ENCODE peak calls at places on chromosomes 11 and 22, in four cellular contexts. Y is H1, A is K562, F is GM12878. P is an unnamed sample.
A peak's percentile ranks its signal among the peaks of the same experiment; 100 is the strongest.

GRCh38 chr22:36433318-36434231 is 45.8 kb upstream of the MYH9 start:
- DNase-seq in A (no peak), F (no peak), Y (no peak), P (no peak)

GRCh38 chr22:22072169-22072836 is 89.7 kb upstream of the TOP3B start:
- DNase-seq in Y (no peak), F (no peak), A (no peak), P (no peak)

GRCh38 chr11:64220271-64220670 is 5.7 kb downstream of the TRPT1 start:
- DNase-seq in F (no peak), Y (no peak), A (no peak), P (no peak)

GRCh38 chr22:37563153-37564081 is 3.1 kb downstream of the CDC42EP1 start:
- DNase-seq in A (no peak), F (no peak), Y (no peak), P (peak; percentile 97)

GRCh38 chr11:130798801-130799200 is 117.5 kb downstream of the SNX19 start:
- DNase-seq in Y (no peak), A (no peak), F (no peak), P (no peak)

GRCh38 chr22:44729391-44730012 is 22.9 kb upstream of the ARHGAP8 start:
- DNase-seq in F (no peak), Y (no peak), A (no peak), P (peak; percentile 71)

GRCh38 chr11:93655047-93655446 is 6.4 kb upstream of the CEP295 start:
- DNase-seq in A (no peak), F (no peak), Y (no peak), P (no peak)

GRCh38 chr11:130278151-130278550 is 36.6 kb downstream of the ZBTB44 start:
- DNase-seq in F (peak; percentile 48), A (no peak), Y (no peak), P (no peak)

GRCh38 chr11:12287374-12288211 is 89.8 kb upstream of the PARVA start:
- DNase-seq in A (peak; percentile 44), F (no peak), Y (peak; percentile 57), P (peak; percentile 99)

GRCh38 chr11:134512791-134513538 is 100.9 kb upstream of the B3GAT1 start:
- DNase-seq in Y (no peak), F (no peak), A (no peak), P (no peak)

GRCh38 chr22:31743871-31744270 is 6.1 kb downstream of the PRR14L start:
- DNase-seq in Y (no peak), F (no peak), A (no peak), P (no peak)

GRCh38 chr11:82859746-82860145 is 40.5 kb downstream of the PRCP start:
- DNase-seq in Y (no peak), F (no peak), A (no peak), P (no peak)

GRCh38 chr11:113114452-113115027 is 153.3 kb downstream of the NCAM1 start:
- DNase-seq in A (no peak), F (no peak), Y (peak; percentile 13), P (peak; percentile 8)

GRCh38 chr11:115965754-115966504 is 461.7 kb upstream of the CADM1 start:
- DNase-seq in Y (no peak), F (no peak), A (no peak), P (peak; percentile 33)

GRCh38 chr11:104705475-104706195 is 192.6 kb downstream of the CASP12 start:
- DNase-seq in Y (no peak), F (peak; percentile 59), A (no peak), P (peak; percentile 18)

GRCh38 chr11:692824-693414 is 2.1 kb downstream of the DEAF1 start:
- DNase-seq in Y (no peak), F (peak; percentile 8), A (no peak), P (no peak)

GRCh38 chr11:116840224-116840745 is 2.9 kb upstream of the APOA1 start:
- DNase-seq in Y (no peak), A (peak; percentile 28), F (no peak), P (peak; percentile 36)

GRCh38 chr11:57474017-57474750 is 13.9 kb downstream of the RTN4RL2 start:
- DNase-seq in Y (no peak), F (peak; percentile 53), A (peak; percentile 37), P (peak; percentile 7)

GRCh38 chr22:49324527-49325491 is 502.9 kb downstream of the BRD1 start:
- DNase-seq in F (no peak), A (no peak), Y (no peak), P (no peak)

GRCh38 chr11:124718801-124719200 is 20.9 kb upstream of the NRGN start:
- DNase-seq in Y (no peak), F (no peak), A (no peak), P (no peak)

GRCh38 chr22:23579870-23580585 is at the start of gene IGLL1:
- DNase-seq in A (no peak), F (no peak), Y (no peak), P (no peak)

GRCh38 chr22:47600791-47601400 is 838.4 kb downstream of the TBC1D22A start:
- DNase-seq in A (no peak), F (no peak), Y (no peak), P (no peak)

GRCh38 chr22:36850016-36850415 is 10.8 kb upstream of the NCF4 start:
- DNase-seq in Y (no peak), F (no peak), A (no peak), P (no peak)

GRCh38 chr11:95570845-95571244 is 218.7 kb downstream of the FAM76B start:
- DNase-seq in A (no peak), Y (no peak), F (no peak), P (no peak)

GRCh38 chr11:69892237-69892985 is 73.2 kb upstream of the FGF3 start:
- DNase-seq in F (no peak), Y (peak; percentile 63), A (peak; percentile 59), P (no peak)

GRCh38 chr11:1052133-1053011 is 15.9 kb upstream of the MUC6 start:
- DNase-seq in F (no peak), Y (no peak), A (no peak), P (no peak)

GRCh38 chr11:92199991-92200390 is 24.6 kb upstream of the FAT3 start:
- DNase-seq in F (no peak), Y (no peak), A (no peak), P (no peak)

GRCh38 chr11:69509846-69510390 is 28.5 kb downstream of the LINC01488 start:
- DNase-seq in A (no peak), Y (no peak), F (no peak), P (no peak)

GRCh38 chr11:85765835-85766234 is 45.1 kb downstream of the SYTL2 start:
- DNase-seq in F (no peak), A (no peak), Y (no peak), P (no peak)

GRCh38 chr11:46418751-46419150 is 27.2 kb upstream of the CHRM4 start:
- DNase-seq in A (peak; percentile 32), Y (no peak), F (no peak), P (no peak)

GRCh38 chr11:87031433-87032170 is 6.1 kb upstream of the TMEM135 start:
- DNase-seq in Y (no peak), A (no peak), F (no peak), P (no peak)

GRCh38 chr11:118497831-118498230 is 29.4 kb upstream of the TTC36 start:
- DNase-seq in F (no peak), Y (no peak), A (no peak), P (peak; percentile 68)

GRCh38 chr11:69801513-69802335 is 17.5 kb downstream of the FGF3 start:
- DNase-seq in F (no peak), Y (peak; percentile 59), A (peak; percentile 76), P (no peak)

GRCh38 chr11:118304809-118305248 is 299 bp downstream of the CD3E start:
- DNase-seq in Y (no peak), A (no peak), F (no peak), P (no peak)

DNA sequence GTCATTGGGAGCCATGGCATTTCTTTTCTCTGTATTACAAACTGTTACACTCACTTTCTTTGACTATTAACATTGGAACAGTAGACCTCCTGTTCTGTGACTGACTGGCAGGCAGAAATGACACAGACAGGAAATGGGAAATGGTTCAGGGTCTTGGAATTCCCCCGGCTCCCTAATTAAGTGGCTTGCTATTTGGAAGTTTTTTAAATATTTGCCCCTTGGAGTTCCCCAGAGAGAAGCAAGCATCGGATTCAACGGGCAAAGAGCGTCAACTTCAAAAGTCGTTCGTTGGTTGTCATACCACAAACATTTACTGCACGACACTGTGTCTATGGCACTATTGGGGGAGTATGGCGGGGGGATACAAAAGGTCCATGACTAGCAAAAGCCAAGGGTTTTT is 1.1 kb upstream of the BIRC2 start:
- DNase-seq in Y (no peak), F (no peak), A (no peak), P (peak; percentile 83)
- TF ChIP-seq CHD1 in Y (no peak), F (peak; percentile 70), A (no peak), P (no peak)

GRCh38 chr11:48062649-48063048 is 82.3 kb downstream of the PTPRJ start:
- DNase-seq in A (no peak), Y (no peak), F (no peak), P (no peak)
- TF ChIP-seq CHD1 in A (no peak), Y (no peak), F (no peak), P (no peak)

GRCh38 chr22:25953276-25953675 is 211.3 kb downstream of the MYO18B start:
- DNase-seq in A (no peak), Y (no peak), F (no peak), P (no peak)

GRCh38 chr22:25955323-25955722 is 213.3 kb downstream of the MYO18B start:
- DNase-seq in Y (no peak), F (no peak), A (no peak), P (no peak)

GRCh38 chr22:25953919-25954318 is 211.9 kb downstream of the MYO18B start:
- DNase-seq in F (no peak), A (no peak), Y (no peak), P (no peak)

DNA sequence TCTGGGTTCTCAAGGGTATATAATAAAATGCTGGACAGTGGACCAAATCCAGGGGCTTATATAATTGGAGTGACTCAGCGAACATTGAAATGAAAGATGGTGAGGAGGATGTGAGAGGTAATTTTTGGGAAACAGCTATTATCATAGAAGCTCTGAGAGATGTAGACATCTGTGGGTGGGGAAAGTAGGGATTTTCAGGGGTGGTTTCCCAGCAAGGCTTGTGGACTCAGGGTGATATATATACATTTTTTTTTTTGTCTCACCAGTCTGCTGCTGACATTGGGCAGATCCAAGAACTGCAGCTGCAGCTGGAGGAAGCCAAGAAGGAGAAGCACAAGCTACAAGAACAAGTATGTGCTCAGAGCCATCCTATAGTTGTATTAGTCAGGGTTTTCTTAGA is 208.1 kb downstream of the MYO18B start:
- DNase-seq in A (no peak), F (peak; percentile 43), Y (no peak), P (no peak)
- TF ChIP-seq CHD1 in A (no peak), F (no peak), Y (no peak), P (no peak)

GRCh38 chr11:27507561-27508322 is 1.2 kb upstream of the LIN7C start:
- DNase-seq in A (no peak), F (no peak), Y (no peak), P (no peak)
- TF ChIP-seq CHD1 in A (no peak), F (no peak), Y (no peak), P (no peak)

GRCh38 chr11:123055132-123055924 is 6.6 kb downstream of the HSPA8 start:
- DNase-seq in F (no peak), A (no peak), Y (no peak), P (no peak)
- TF ChIP-seq CHD1 in F (no peak), A (no peak), Y (no peak), P (no peak)

DNA sequence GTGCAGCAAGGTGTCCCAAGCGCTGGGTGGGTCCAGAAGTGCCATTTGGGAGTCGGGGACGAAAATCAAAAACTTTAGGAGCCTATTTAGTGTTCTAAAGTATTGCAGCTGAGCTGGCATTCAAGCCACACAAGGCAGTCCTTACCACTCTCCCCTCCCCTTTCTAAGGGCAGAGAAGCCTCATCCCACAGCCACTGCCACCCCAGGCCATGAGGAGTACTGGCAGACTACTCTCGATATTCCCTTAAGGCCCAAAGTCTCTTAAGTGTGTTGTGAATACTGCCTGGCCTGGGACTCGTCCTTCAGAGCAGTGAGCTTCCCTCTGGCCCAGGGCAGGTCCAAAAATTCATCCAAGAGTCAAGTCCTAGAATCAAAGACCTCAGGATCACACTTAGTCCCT is 7.8 kb downstream of the FANCF start:
- DNase-seq in F (no peak), Y (no peak), A (no peak), P (no peak)
- TF ChIP-seq CHD1 in F (no peak), Y (no peak), A (no peak), P (no peak)

GRCh38 chr22:45917146-45917545 is 59.8 kb downstream of the WNT7B start:
- DNase-seq in A (no peak), F (no peak), Y (no peak), P (no peak)
- TF ChIP-seq CHD1 in A (no peak), F (no peak), Y (no peak), P (no peak)